ENCODE peak calls at places on chromosomes 11 and 22, in four cellular contexts. I, E, X and Y are unnamed samples.

GRCh38 chr11:126391970-126392637 is 36.6 kb downstream of the ST3GAL4 start:
- DNase-seq in I (peak), E (peak), X (no peak), Y (peak)

GRCh38 chr11:80104196-80104595 is 663.4 kb upstream of the TENM4 start:
- DNase-seq in I (no peak), E (no peak), X (no peak), Y (no peak)

GRCh38 chr22:25219948-25220442 is 556 bp downstream of the CRYBB2 start:
- DNase-seq in I (no peak), E (no peak), X (no peak), Y (no peak)

GRCh38 chr11:46916669-46917108 is 1.7 kb downstream of the LRP4 start:
- DNase-seq in I (no peak), E (peak), X (peak), Y (peak)

GRCh38 chr22:48004038-48004437 is 1241.6 kb downstream of the TBC1D22A start:
- DNase-seq in I (no peak), E (peak), X (no peak), Y (no peak)

GRCh38 chr22:32073823-32074380 is 30.8 kb downstream of the SLC5A1 start:
- DNase-seq in I (no peak), E (no peak), X (no peak), Y (no peak)

GRCh38 chr11:8222820-8223512 is 40.7 kb downstream of the LMO1 start:
- DNase-seq in I (no peak), E (no peak), X (no peak), Y (no peak)

GRCh38 chr11:72321381-72321996 is 77.5 kb upstream of the PHOX2A start:
- DNase-seq in I (no peak), E (peak), X (peak), Y (peak)

GRCh38 chr11:72411623-72412532 is 22.5 kb downstream of the CLPB start:
- DNase-seq in I (no peak), E (peak), X (peak), Y (peak)

GRCh38 chr11:102730036-102730815 is 5.5 kb upstream of the MMP8 start:
- DNase-seq in I (no peak), E (no peak), X (no peak), Y (no peak)

GRCh38 chr11:10568486-10568941 is at the start of gene LYVE1:
- DNase-seq in I (no peak), E (peak), X (no peak), Y (peak)

GRCh38 chr22:19175026-19175601 is 3.4 kb downstream of the SLC25A1 start:
- DNase-seq in I (no peak), E (peak), X (no peak), Y (no peak)
- H3K4me3 ChIP-seq in I (peak), E (no peak), X (no peak), Y (no peak)

GRCh38 chr11:129117595-129118350 is 74.4 kb downstream of the ARHGAP32 start:
- DNase-seq in I (no peak), E (peak), X (peak), Y (peak)
- TF ChIP-seq FOXM1 in I (no peak), E (no peak), X (no peak), Y (no peak)

GRCh38 chr22:45997775-45998637 is 21.0 kb upstream of the WNT7B start:
- DNase-seq in I (no peak), E (no peak), X (peak), Y (no peak)
- H3K4me3 ChIP-seq in I (no peak), E (no peak), X (peak), Y (no peak)

GRCh38 chr22:29380032-29380781 is 8.2 kb downstream of the AP1B1 start:
- DNase-seq in I (no peak), E (no peak), X (no peak), Y (no peak)
- TF ChIP-seq FOXM1 in I (no peak), E (no peak), X (no peak), Y (no peak)

GRCh38 chr11:17736921-17737817 is 2.6 kb downstream of the KCNC1 start:
- DNase-seq in I (no peak), E (no peak), X (no peak), Y (no peak)

GRCh38 chr11:17734986-17735822 is 623 bp downstream of the KCNC1 start:
- DNase-seq in I (no peak), E (peak), X (peak), Y (peak)

GRCh38 chr11:17735823-17736772 is 1.5 kb downstream of the KCNC1 start:
- DNase-seq in I (no peak), E (no peak), X (peak), Y (no peak)

GRCh38 chr11:17733261-17733660 is 1.3 kb upstream of the KCNC1 start:
- DNase-seq in I (no peak), E (no peak), X (no peak), Y (no peak)

GRCh38 chr11:17734418-17734911 is at the start of gene KCNC1:
- DNase-seq in I (no peak), E (peak), X (peak), Y (no peak)
- H3K4me3 ChIP-seq in I (no peak), E (no peak), X (peak), Y (peak)

GRCh38 chr11:1178906-1179305 is 21.2 kb downstream of the MUC5AC start:
- DNase-seq in I (no peak), E (no peak), X (no peak), Y (no peak)

GRCh38 chr11:1177020-1177770 is 19.4 kb downstream of the MUC5AC start:
- DNase-seq in I (no peak), E (no peak), X (no peak), Y (no peak)

GRCh38 chr11:1177771-1178090 is 20.0 kb downstream of the MUC5AC start:
- DNase-seq in I (no peak), E (no peak), X (no peak), Y (no peak)

GRCh38 chr11:1179641-1180040 is 21.9 kb downstream of the MUC5AC start:
- DNase-seq in I (no peak), E (no peak), X (no peak), Y (no peak)

GRCh38 chr11:1178201-1178885 is 20.6 kb downstream of the MUC5AC start:
- DNase-seq in I (no peak), E (no peak), X (no peak), Y (no peak)
- TF ChIP-seq FOXM1 in I (no peak), E (no peak), X (no peak), Y (no peak)

DNA sequence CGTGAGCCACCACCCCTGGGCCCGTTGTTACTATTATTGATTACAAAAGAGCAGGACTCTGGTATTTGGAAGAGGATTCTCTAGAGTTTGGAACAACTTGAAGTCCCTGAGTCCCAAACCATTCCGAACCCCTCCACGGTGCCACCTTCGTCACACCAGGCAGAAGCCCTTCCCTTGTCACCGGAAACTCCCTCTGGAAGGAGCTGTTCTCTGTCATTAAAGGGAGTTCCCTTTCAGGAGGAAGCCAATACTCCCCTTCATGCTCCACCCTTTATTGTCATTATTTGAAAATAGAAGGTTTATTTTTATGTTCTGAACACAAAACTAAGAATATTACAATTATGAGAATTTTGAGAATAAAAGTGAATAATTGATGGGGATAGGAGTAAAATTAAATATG is 5.1 kb upstream of the C11orf24 start:
- DNase-seq in I (no peak), E (no peak), X (no peak), Y (no peak)
- H3K4me3 ChIP-seq in I (no peak), E (no peak), X (no peak), Y (no peak)